ENCODE peak calls at places on chromosomes 16 and 17, in seven cellular contexts. L is effector CD4-positive, alpha-beta T cell; E is Daoy; Q is fibroblast of pulmonary artery; S is BJ; H is substantia nigra; R is NCI-H1105 treated with DMSO at 0.1 percent for 48 hours. X is an unnamed sample.

GRCh38 chr17:59696682-59697277 is 10.4 kb downstream of the PTRH2 start:
- DNase-seq in L (no peak), E (no peak), Q (no peak), S (no peak), H (no peak), R (no peak), X (no peak)

GRCh38 chr16:67248401-67249177 is at the start of gene SLC9A5:
- DNase-seq in L (no peak), E (peak), Q (no peak), S (no peak), H (no peak), R (no peak), X (peak)

GRCh38 chr16:85641776-85642176 is 28.7 kb downstream of the GSE1 start:
- DNase-seq in L (no peak), E (no peak), Q (no peak), S (no peak), H (no peak), R (no peak), X (no peak)

GRCh38 chr16:89084814-89085612 is 8.6 kb upstream of the ACSF3 start:
- DNase-seq in L (no peak), E (no peak), Q (no peak), S (no peak), H (no peak), R (no peak), X (no peak)

GRCh38 chr17:82644148-82644547 is 4.1 kb downstream of the WDR45B start:
- DNase-seq in L (no peak), E (no peak), Q (no peak), S (no peak), H (no peak), R (no peak), X (no peak)

GRCh38 chr17:2996208-2996855 is 67.1 kb downstream of the OR1D5 start:
- DNase-seq in L (no peak), E (no peak), Q (peak), S (no peak), H (no peak), R (no peak), X (no peak)

GRCh38 chr16:15777533-15778203 is 79.2 kb downstream of the MYH11 start:
- DNase-seq in L (no peak), E (peak), Q (peak), S (no peak), H (no peak), R (peak), X (peak)

GRCh38 chr17:15048381-15048780 is 216.7 kb downstream of the PMP22 start:
- DNase-seq in L (no peak), E (no peak), Q (no peak), S (no peak), H (no peak), R (no peak), X (no peak)

GRCh38 chr16:57608462-57609113 is 19.8 kb upstream of the ADGRG1 start:
- DNase-seq in L (no peak), E (no peak), Q (no peak), S (no peak), H (no peak), R (no peak), X (no peak)

GRCh38 chr17:9199474-9200196 is 178.3 kb downstream of the NTN1 start:
- DNase-seq in L (no peak), E (no peak), Q (no peak), S (no peak), H (no peak), R (no peak), X (peak)

GRCh38 chr17:12047977-12048376 is 27.3 kb downstream of the MAP2K4 start:
- DNase-seq in L (no peak), E (peak), Q (peak), S (no peak), H (no peak), R (no peak), X (peak)

GRCh38 chr16:81318711-81319110 is 3.9 kb downstream of the GAN start:
- DNase-seq in L (no peak), E (peak), Q (no peak), S (no peak), H (no peak), R (no peak), X (no peak)

GRCh38 chr17:41511130-41511529 is 5.7 kb upstream of the KRT13 start:
- DNase-seq in L (no peak), E (no peak), Q (no peak), S (no peak), H (no peak), R (no peak), X (no peak)

GRCh38 chr16:12260647-12261262 is 284.2 kb downstream of the SNX29 start:
- DNase-seq in L (no peak), E (no peak), Q (peak), S (no peak), H (no peak), R (no peak), X (no peak)

GRCh38 chr17:65750678-65751077 is 189.2 kb upstream of the AXIN2 start:
- DNase-seq in L (peak), E (peak), Q (peak), S (peak), H (no peak), R (peak), X (peak)